ENCODE peak calls at places on chromosomes 1 and 21, in four cellular contexts. Z is Panc1, R is HL-60, S is esophagus muscularis mucosa. C is an unnamed sample.

GRCh38 chr1:119790481-119791198 is 20.6 kb downstream of the REG4 start:
- DNase-seq in Z (no peak), R (no peak), S (peak; percentile 17), C (no peak)

GRCh38 chr1:202374077-202374476 is 25.6 kb downstream of the PPP1R12B start:
- DNase-seq in Z (no peak), R (no peak), S (no peak), C (no peak)

GRCh38 chr1:8333246-8333987 is 15.5 kb downstream of the SLC45A1 start:
- DNase-seq in Z (no peak), R (no peak), S (no peak), C (no peak)

GRCh38 chr1:38804062-38804886 is 55.3 kb downstream of the RRAGC start:
- DNase-seq in Z (no peak), R (no peak), S (no peak), C (no peak)

GRCh38 chr21:26842976-26843911 is 2.0 kb downstream of the ADAMTS1 start:
- DNase-seq in Z (peak; percentile 75), R (no peak), S (peak; percentile 98), C (peak; percentile 95)

GRCh38 chr1:109490934-109491302 is 3.0 kb upstream of the CYB561D1 start:
- DNase-seq in Z (no peak), R (no peak), S (no peak), C (no peak)

GRCh38 chr1:224203243-224204016 is 20.4 kb downstream of the DEGS1 start:
- DNase-seq in Z (no peak), R (no peak), S (no peak), C (no peak)

GRCh38 chr1:12435639-12436344 is 182.2 kb downstream of the DHRS3 start:
- DNase-seq in Z (no peak), R (no peak), S (no peak), C (no peak)

GRCh38 chr1:117537291-117537920 is 68.4 kb upstream of the TENT5C start:
- DNase-seq in Z (no peak), R (no peak), S (no peak), C (no peak)

GRCh38 chr1:12433323-12434053 is 184.5 kb downstream of the DHRS3 start:
- DNase-seq in Z (no peak), R (no peak), S (no peak), C (no peak)

GRCh38 chr1:55893155-55893554 is 678.0 kb upstream of the USP24 start:
- DNase-seq in Z (no peak), R (no peak), S (no peak), C (no peak)

GRCh38 chr1:7335224-7335879 is 435.7 kb upstream of the VAMP3 start:
- DNase-seq in Z (no peak), R (no peak), S (no peak), C (no peak)

GRCh38 chr1:181972256-181972655 is 89.3 kb downstream of the ZNF648 start:
- DNase-seq in Z (no peak), R (no peak), S (no peak), C (no peak)

GRCh38 chr1:186982116-186982515 is 153.4 kb downstream of the PLA2G4A start:
- DNase-seq in Z (no peak), R (no peak), S (no peak), C (no peak)

GRCh38 chr1:208921259-208921658 is 662.3 kb upstream of the CAMK1G start:
- DNase-seq in Z (no peak), R (no peak), S (peak; percentile 89), C (no peak)

GRCh38 chr1:108916788-108917187 is 40.0 kb downstream of the GPSM2 start:
- DNase-seq in Z (no peak), R (no peak), S (no peak), C (no peak)

GRCh38 chr1:199123615-199124014 is 484.8 kb downstream of the PTPRC start:
- DNase-seq in Z (no peak), R (peak; percentile 43), S (no peak), C (no peak)

GRCh38 chr1:211019266-211019665 is 114.7 kb downstream of the KCNH1 start:
- DNase-seq in Z (no peak), R (no peak), S (no peak), C (no peak)

GRCh38 chr1:190759807-190760206 is 282.1 kb upstream of the BRINP3 start:
- DNase-seq in Z (no peak), R (peak; percentile 17), S (no peak), C (no peak)

GRCh38 chr1:6523566-6523965 is 30.7 kb downstream of the NOL9 start:
- DNase-seq in Z (no peak), R (no peak), S (no peak), C (no peak)

GRCh38 chr1:34320081-34320480 is 143.4 kb downstream of the C1orf94 start:
- DNase-seq in Z (no peak), R (no peak), S (no peak), C (no peak)

GRCh38 chr1:7265771-7266371 is 480.6 kb downstream of the CAMTA1 start:
- DNase-seq in Z (peak; percentile 92), R (no peak), S (peak; percentile 47), C (peak; percentile 58)

GRCh38 chr1:160748182-160748876 is 9.3 kb downstream of the SLAMF7 start:
- DNase-seq in Z (no peak), R (no peak), S (no peak), C (no peak)

GRCh38 chr1:85681087-85681486 is 27.1 kb downstream of the ZNHIT6 start:
- DNase-seq in Z (no peak), R (no peak), S (no peak), C (no peak)

GRCh38 chr1:239558559-239558958 is 172.2 kb downstream of the CHRM3 start:
- DNase-seq in Z (no peak), R (no peak), S (no peak), C (no peak)

GRCh38 chr1:156394835-156395461 is 25.9 kb downstream of the RHBG start:
- DNase-seq in Z (no peak), R (no peak), S (no peak), C (no peak)

GRCh38 chr1:198893141-198893540 is 254.3 kb downstream of the PTPRC start:
- DNase-seq in Z (no peak), R (no peak), S (no peak), C (no peak)

GRCh38 chr1:147177611-147178370 is 5.5 kb upstream of the PRKAB2 start:
- DNase-seq in Z (no peak), R (no peak), S (no peak), C (no peak)

GRCh38 chr1:67052741-67053534 is 1.0 kb downstream of the SLC35D1 start:
- DNase-seq in Z (no peak), R (no peak), S (no peak), C (no peak)

GRCh38 chr1:17661546-17662157 is 93.5 kb upstream of the ACTL8 start:
- DNase-seq in Z (peak; percentile 33), R (no peak), S (no peak), C (no peak)

GRCh38 chr1:152459596-152460528 is 45.8 kb upstream of the CRNN start:
- DNase-seq in Z (peak; percentile 54), R (peak; percentile 48), S (peak; percentile 77), C (peak; percentile 73)

GRCh38 chr1:247496581-247497285 is 38.8 kb upstream of the OR2B11 start:
- DNase-seq in Z (no peak), R (no peak), S (no peak), C (no peak)

GRCh38 chr1:234235373-234235772 is 137.9 kb upstream of the COA6 start:
- DNase-seq in Z (no peak), R (no peak), S (no peak), C (no peak)

GRCh38 chr1:151908228-151908691 is 1.1 kb downstream of the THEM4 start:
- DNase-seq in Z (no peak), R (no peak), S (no peak), C (no peak)

GRCh38 chr1:210129759-210130158 is 102.8 kb upstream of the SERTAD4 start:
- DNase-seq in Z (no peak), R (no peak), S (no peak), C (no peak)

GRCh38 chr1:22808186-22808845 is 97.7 kb downstream of the EPHB2 start:
- DNase-seq in Z (no peak), R (no peak), S (no peak), C (no peak)

GRCh38 chr1:54283214-54283996 is 83.4 kb downstream of the MRPL37 start:
- DNase-seq in Z (no peak), R (no peak), S (no peak), C (no peak)

GRCh38 chr21:29673096-29673610 is 266.6 kb downstream of the GRIK1 start:
- DNase-seq in Z (no peak), R (no peak), S (no peak), C (no peak)

GRCh38 chr21:29664615-29665014 is 275.2 kb downstream of the GRIK1 start:
- DNase-seq in Z (no peak), R (no peak), S (no peak), C (no peak)

GRCh38 chr21:29670228-29670627 is 269.6 kb downstream of the GRIK1 start:
- DNase-seq in Z (no peak), R (no peak), S (no peak), C (no peak)

GRCh38 chr21:29671728-29672127 is 268.1 kb downstream of the GRIK1 start:
- DNase-seq in Z (no peak), R (no peak), S (no peak), C (no peak)

DNA sequence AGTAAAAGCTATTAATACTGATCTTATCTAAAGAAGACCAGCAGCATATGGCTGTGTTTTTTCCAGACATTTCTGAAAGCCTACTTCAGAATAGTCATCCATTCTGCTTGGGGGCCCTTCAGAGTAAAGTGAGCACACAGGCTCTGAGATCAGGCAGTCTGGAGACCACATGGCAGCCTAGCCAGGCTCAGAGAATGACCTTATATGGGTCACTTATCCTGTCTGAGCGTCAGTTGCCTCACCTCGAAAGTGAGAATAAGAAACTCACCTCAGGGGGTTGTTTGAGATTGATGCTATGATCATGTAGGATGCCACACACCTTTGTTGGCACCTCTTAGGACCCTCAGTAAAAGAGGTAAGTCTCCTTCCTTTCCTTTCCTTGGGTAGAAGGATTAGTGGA is 270.4 kb downstream of the GRIK1 start:
- DNase-seq in Z (no peak), R (no peak), S (no peak), C (no peak)
- TF ChIP-seq CTCF in Z (no peak), R (no peak), S (no peak), C (no peak)

GRCh38 chr1:45753248-45754037 is 3.0 kb upstream of the IPP start:
- DNase-seq in Z (no peak), R (no peak), S (no peak), C (no peak)
- TF ChIP-seq POLR2AphosphoS5 in Z (no peak), R (no peak), S (no peak), C (no peak)

DNA sequence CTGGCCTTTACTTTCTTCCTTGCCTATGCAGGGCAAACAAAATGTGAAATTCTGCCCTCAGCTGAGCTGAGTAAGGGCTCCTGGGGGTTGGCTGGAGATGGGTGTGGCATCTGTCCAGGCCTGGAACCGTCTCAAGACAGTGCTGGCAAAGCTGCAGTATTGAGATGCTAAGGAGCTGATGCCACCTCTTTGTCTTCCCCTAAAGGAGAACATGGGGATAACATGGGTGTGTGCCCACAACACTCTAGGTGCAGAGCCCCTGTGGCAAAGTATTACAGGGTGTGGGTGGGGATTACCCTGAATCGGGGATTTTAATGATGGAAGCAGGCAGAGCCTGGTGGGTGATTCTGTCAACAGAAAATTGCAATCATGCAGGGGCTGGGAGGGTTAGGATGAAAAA is 2.5 kb upstream of the ST3GAL3 start:
- DNase-seq in Z (no peak), R (no peak), S (no peak), C (no peak)
- TF ChIP-seq CTCF in Z (peak; percentile 38), R (peak; percentile 22), S (peak; percentile 37), C (no peak)

GRCh38 chr21:38911523-38912354 is 106.0 kb downstream of the ETS2 start:
- DNase-seq in Z (no peak), R (no peak), S (peak; percentile 64), C (no peak)
- TF ChIP-seq POLR2AphosphoS5 in Z (no peak), R (no peak), S (no peak), C (no peak)

DNA sequence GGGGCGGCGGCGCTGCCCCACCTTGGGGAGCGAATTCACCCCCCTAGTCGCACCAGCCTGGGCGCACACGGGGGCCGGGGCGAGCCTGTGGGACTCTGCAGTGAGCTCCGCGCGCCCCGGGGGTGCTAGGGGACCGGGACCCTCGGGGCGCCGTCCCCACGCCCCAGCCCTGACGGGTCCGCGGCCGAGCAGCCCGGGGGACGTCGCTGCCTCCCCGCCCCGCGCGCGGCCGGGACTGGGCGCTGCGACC is 545 bp downstream of the RCAN1 start:
- DNase-seq in Z (no peak), R (no peak), S (no peak), C (no peak)
- TF ChIP-seq CTCF in Z (no peak), R (no peak), S (no peak), C (no peak)